ENCODE peak calls at places on chromosome 16, in ten cellular contexts. X, V, K, G, P, C, T, S, U and W are unnamed samples. For H3K4me1, the result is how much of the 10 kb centered on the place peaks cover.

GRCh38 chr16:18802755-18803218 is 1.4 kb upstream of the ARL6IP1 start:
- DNase-seq in X (no peak), V (no peak), K (no peak), G (no peak), P (no peak), C (no peak), T (no peak), S (no peak), U (no peak), W (no peak)

GRCh38 chr16:29897333-29897732 is 2.0 kb downstream of the SEZ6L2 start:
- DNase-seq in X (no peak), V (no peak), K (no peak), G (no peak), P (no peak), C (no peak), T (no peak), S (no peak), U (no peak), W (no peak)

GRCh38 chr16:74035816-74036215 is 260.8 kb upstream of the PSMD7 start:
- DNase-seq in X (no peak), V (peak), K (no peak), G (peak), P (no peak), C (no peak), T (no peak), S (no peak), U (no peak), W (no peak)

GRCh38 chr16:19415461-19415860 is 2.2 kb upstream of the TMC5 start:
- DNase-seq in X (no peak), V (no peak), K (no peak), G (no peak), P (peak), C (no peak), T (no peak), S (no peak), U (no peak), W (peak)

GRCh38 chr16:86598607-86599318 is 20.4 kb downstream of the FOXL1 start:
- DNase-seq in X (no peak), V (no peak), K (no peak), G (no peak), P (no peak), C (no peak), T (no peak), S (no peak), U (no peak), W (no peak)

GRCh38 chr16:5649762-5650445 is 552.3 kb upstream of the EEF2KMT start:
- DNase-seq in X (no peak), V (no peak), K (no peak), G (no peak), P (no peak), C (no peak), T (no peak), S (no peak), U (no peak), W (no peak)

GRCh38 chr16:85019659-85020245 is 7.8 kb upstream of the KIAA0513 start:
- DNase-seq in X (no peak), V (no peak), K (peak), G (no peak), P (peak), C (peak), T (peak), S (no peak), U (no peak), W (peak)

GRCh38 chr16:66359012-66359411 is 7.5 kb upstream of the CDH5 start:
- DNase-seq in X (no peak), V (no peak), K (no peak), G (no peak), P (no peak), C (no peak), T (peak), S (peak), U (no peak), W (no peak)

GRCh38 chr16:4384497-4384896 is 12.8 kb downstream of the VASN start:
- DNase-seq in X (no peak), V (no peak), K (peak), G (no peak), P (no peak), C (no peak), T (no peak), S (no peak), U (no peak), W (no peak)

GRCh38 chr16:85821441-85821901 is 22.0 kb downstream of the COX4I1 start:
- DNase-seq in X (peak), V (peak), K (peak), G (peak), P (peak), C (peak), T (peak), S (peak), U (peak), W (peak)

GRCh38 chr16:4347765-4348509 is 3.2 kb downstream of the PAM16 start:
- DNase-seq in X (peak), V (no peak), K (no peak), G (peak), P (no peak), C (no peak), T (no peak), S (no peak), U (no peak), W (peak)

GRCh38 chr16:49292413-49292812 is 10.8 kb upstream of the CBLN1 start:
- DNase-seq in X (no peak), V (no peak), K (no peak), G (no peak), P (no peak), C (no peak), T (no peak), S (no peak), U (no peak), W (no peak)

DNA sequence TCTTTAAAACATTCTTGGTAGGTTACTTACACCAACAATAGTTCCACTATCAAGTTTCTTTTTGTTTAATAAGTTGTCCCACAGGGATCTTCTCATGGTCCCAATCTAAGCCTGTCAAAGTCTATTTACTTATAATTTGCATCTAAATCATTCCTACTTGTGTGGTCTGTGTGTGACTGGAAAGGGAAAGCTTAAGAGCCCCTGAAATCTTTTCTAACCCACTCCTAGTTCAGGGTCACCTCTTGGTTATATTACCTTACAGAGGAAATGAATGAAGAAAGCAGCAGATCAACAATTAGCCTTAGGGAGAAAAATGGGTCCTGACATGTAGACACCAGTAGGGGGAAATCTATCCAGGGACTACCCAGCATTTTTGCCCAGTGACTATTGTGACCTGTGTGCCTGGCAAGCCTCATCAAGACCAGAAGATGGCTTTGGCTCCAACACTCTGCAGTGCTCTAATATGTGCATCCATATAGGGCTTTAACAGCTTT is 110.4 kb upstream of the HAS3 start:
- DNase-seq in X (no peak), V (peak), K (no peak), G (peak), P (no peak), C (peak), T (no peak), S (peak), U (no peak), W (no peak)
- H3K4me3 ChIP-seq in X (no peak), V (no peak), K (no peak), G (no peak), P (no peak), C (no peak), T (no peak), S (no peak), U (no peak), W (no peak)

GRCh38 chr16:22005746-22006145 is 2.2 kb upstream of the MOSMO start:
- DNase-seq in X (no peak), V (no peak), K (no peak), G (no peak), P (no peak), C (no peak), T (no peak), S (no peak), U (no peak), W (no peak)

GRCh38 chr16:22008215-22009142 is 568 bp downstream of the MOSMO start:
- DNase-seq in X (peak), V (no peak), K (no peak), G (peak), P (peak), C (no peak), T (peak), S (no peak), U (peak), W (no peak)

GRCh38 chr16:22006636-22007035 is 1.3 kb upstream of the MOSMO start:
- DNase-seq in X (no peak), V (no peak), K (no peak), G (no peak), P (no peak), C (no peak), T (no peak), S (no peak), U (no peak), W (no peak)

GRCh38 chr16:22007159-22007508 is 777 bp upstream of the MOSMO start:
- DNase-seq in X (no peak), V (no peak), K (no peak), G (no peak), P (no peak), C (no peak), T (no peak), S (no peak), U (no peak), W (no peak)

GRCh38 chr16:22007509-22008214 is at the start of gene MOSMO:
- DNase-seq in X (peak), V (no peak), K (peak), G (peak), P (peak), C (peak), T (peak), S (peak), U (peak), W (peak)
- H3K4me1 ChIP-seq in X (under half), V (under half), K (under half), G (under half), P (under half), C (under half), T (under half), S (under half), U (under half), W (under half)

GRCh38 chr16:57628782-57629181 is 352 bp downstream of the ADGRG1 start:
- DNase-seq in X (no peak), V (no peak), K (no peak), G (no peak), P (no peak), C (no peak), T (no peak), S (no peak), U (no peak), W (no peak)

GRCh38 chr16:57628008-57628781 is at the start of gene ADGRG1:
- DNase-seq in X (peak), V (peak), K (peak), G (peak), P (no peak), C (peak), T (no peak), S (peak), U (no peak), W (peak)

GRCh38 chr16:57624806-57625500 is 3.5 kb upstream of the ADGRG1 start:
- DNase-seq in X (peak), V (no peak), K (no peak), G (no peak), P (no peak), C (no peak), T (peak), S (no peak), U (no peak), W (no peak)

GRCh38 chr16:57626420-57627170 is 1.8 kb upstream of the ADGRG1 start:
- DNase-seq in X (no peak), V (no peak), K (no peak), G (no peak), P (no peak), C (no peak), T (peak), S (no peak), U (no peak), W (no peak)

GRCh38 chr16:57627184-57627871 is 1.1 kb upstream of the ADGRG1 start:
- DNase-seq in X (no peak), V (no peak), K (no peak), G (no peak), P (no peak), C (no peak), T (no peak), S (peak), U (no peak), W (no peak)
- TF ChIP-seq POLR2A in X (no peak), V (no peak), K (no peak), G (no peak), P (no peak), C (no peak), T (no peak), S (no peak), U (no peak), W (no peak)

GRCh38 chr16:1532771-1533170 is 695 bp upstream of the TMEM204 start:
- DNase-seq in X (no peak), V (no peak), K (no peak), G (no peak), P (no peak), C (no peak), T (no peak), S (no peak), U (no peak), W (no peak)
- H3K4me3 ChIP-seq in X (no peak), V (no peak), K (peak), G (no peak), P (peak), C (no peak), T (no peak), S (no peak), U (no peak), W (peak)